ENCODE peak calls at places on chromosomes 12 and 14, in four cellular contexts. R is CD8-positive, alpha-beta memory T cell; B is GM23248; W is A549. V is an unnamed sample.

GRCh38 chr14:90541076-90541634 is 144.3 kb downstream of the CALM1 start:
- DNase-seq in R (no peak), B (no peak), W (no peak), V (no peak)

GRCh38 chr12:113724703-113725556 is 241.2 kb downstream of the RBM19 start:
- DNase-seq in R (no peak), B (no peak), W (no peak), V (no peak)

GRCh38 chr12:127273621-127274020 is 993.3 kb upstream of the TMEM132C start:
- DNase-seq in R (no peak), B (peak; percentile 82), W (no peak), V (no peak)

GRCh38 chr12:59708059-59708458 is 112.2 kb downstream of the SLC16A7 start:
- DNase-seq in R (no peak), B (peak; percentile 75), W (no peak), V (peak; percentile 2)

GRCh38 chr14:84129028-84129427 is 1400.9 kb upstream of the FLRT2 start:
- DNase-seq in R (no peak), B (no peak), W (no peak), V (no peak)

GRCh38 chr12:113980537-113981337 is 14.6 kb upstream of the RBM19 start:
- DNase-seq in R (no peak), B (peak; percentile 87), W (peak; percentile 79), V (peak; percentile 18)

GRCh38 chr14:41605550-41606248 is 977 bp upstream of the LRFN5 start:
- DNase-seq in R (no peak), B (peak; percentile 55), W (no peak), V (peak; percentile 63)

GRCh38 chr12:108565976-108566375 is 3.6 kb downstream of the ISCU start:
- DNase-seq in R (peak; percentile 36), B (peak; percentile 94), W (peak; percentile 78), V (peak; percentile 80)

GRCh38 chr12:127560041-127560478 is 706.9 kb upstream of the TMEM132C start:
- DNase-seq in R (no peak), B (no peak), W (no peak), V (no peak)

GRCh38 chr14:40981247-40981646 is 625.4 kb upstream of the LRFN5 start:
- DNase-seq in R (no peak), B (no peak), W (no peak), V (no peak)

GRCh38 chr14:105313381-105314286 is 914 bp upstream of the PACS2 start:
- DNase-seq in R (no peak), B (peak; percentile 54), W (no peak), V (peak; percentile 71)

GRCh38 chr12:59936546-59936945 is 340.7 kb downstream of the SLC16A7 start:
- DNase-seq in R (no peak), B (no peak), W (no peak), V (no peak)

GRCh38 chr14:31280871-31281220 is 73.3 kb upstream of the HECTD1 start:
- DNase-seq in R (no peak), B (no peak), W (no peak), V (no peak)

GRCh38 chr12:91877461-91878230 is 268.0 kb downstream of the BTG1 start:
- DNase-seq in R (peak; percentile 57), B (no peak), W (no peak), V (no peak)

GRCh38 chr12:117097159-117097558 is 2.1 kb downstream of the TESC start:
- DNase-seq in R (no peak), B (no peak), W (no peak), V (no peak)

DNA sequence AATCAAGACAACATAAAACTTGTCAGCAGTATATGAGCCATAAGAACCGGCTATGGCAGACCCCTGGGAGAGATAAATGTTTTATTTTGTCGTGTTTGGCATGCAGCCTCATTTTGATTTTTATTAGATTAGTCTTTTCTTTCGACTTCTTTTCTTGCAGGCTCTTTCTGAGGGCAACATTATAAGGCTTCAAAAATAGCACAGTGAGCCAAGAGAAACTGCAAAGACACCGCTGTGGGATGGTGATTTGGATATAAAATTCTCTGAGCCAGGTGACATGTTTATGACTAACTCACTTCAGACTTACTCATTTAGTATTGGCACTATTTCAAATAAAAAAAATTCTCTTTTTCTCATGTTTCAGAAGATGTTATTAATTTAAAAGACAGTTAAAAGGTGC is 96.8 kb upstream of the PKP2 start:
- DNase-seq in R (no peak), B (no peak), W (no peak), V (no peak)
- H3K27ac ChIP-seq in R (no peak overlapping the region), B (no peak overlapping the region), W (no peak overlapping the region), V (no peak overlapping the region)

DNA sequence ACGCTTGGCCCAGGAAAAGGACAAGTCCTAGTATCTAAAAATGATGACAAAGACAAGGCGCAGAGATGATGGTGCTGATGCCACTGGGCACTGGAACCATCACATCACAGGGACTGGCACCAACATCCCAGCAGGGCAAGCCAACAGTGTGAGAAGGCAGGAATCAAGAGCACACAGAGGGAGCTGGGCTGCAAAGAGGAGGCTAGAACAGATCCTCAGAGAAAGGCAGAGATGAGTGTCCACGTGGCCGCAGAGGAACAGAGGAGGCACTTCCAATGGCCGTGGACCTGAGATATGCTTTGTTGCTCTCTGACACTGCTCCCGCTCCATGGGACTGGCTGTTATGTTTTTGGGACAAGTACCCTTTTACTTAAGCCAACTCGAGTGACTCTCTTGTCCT is 17.9 kb downstream of the FOXN3 start:
- DNase-seq in R (no peak), B (no peak), W (no peak), V (no peak)
- H3K27ac ChIP-seq in R (no peak overlapping the region), B (no peak overlapping the region), W (no peak overlapping the region), V (no peak overlapping the region)

DNA sequence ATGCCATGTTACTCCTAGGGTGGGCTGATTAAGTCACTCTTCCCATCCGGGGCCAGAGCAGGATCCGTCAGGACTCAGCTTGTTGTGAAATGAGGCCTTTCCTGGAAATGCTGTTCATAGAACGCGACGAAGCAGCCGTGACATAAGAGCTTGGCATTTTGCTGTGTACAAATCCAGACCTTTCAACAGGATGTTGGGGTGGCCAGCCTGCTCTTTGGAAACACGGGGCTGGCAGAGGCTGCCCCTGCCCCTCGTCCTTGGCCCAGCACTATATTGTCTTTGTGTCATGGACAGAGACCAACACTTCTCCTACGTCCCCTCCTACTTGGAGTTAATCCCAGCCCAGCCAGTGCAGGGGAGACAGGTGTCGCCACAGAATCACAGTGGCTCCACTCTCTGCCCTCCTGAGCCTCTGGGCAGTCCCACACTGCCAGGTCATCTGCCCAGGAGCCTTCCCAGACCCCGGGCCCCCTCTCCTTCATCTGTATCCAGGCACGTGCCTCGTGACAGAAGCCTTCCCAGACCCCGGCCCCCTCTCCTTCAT is 18.6 kb upstream of the EIF5 start:
- DNase-seq in R (no peak), B (peak; percentile 92), W (no peak), V (no peak)
- H3K27ac ChIP-seq in R (peak overlapping the region; percentile 38), B (peak overlapping the region; percentile 21), W (no peak overlapping the region), V (no peak overlapping the region)

GRCh38 chr12:52965337-52965731 is 16.4 kb downstream of the KRT18 start:
- DNase-seq in R (no peak), B (no peak), W (no peak), V (no peak)

GRCh38 chr12:52969828-52970569 is 21.1 kb downstream of the KRT18 start:
- DNase-seq in R (no peak), B (no peak), W (peak; percentile 96), V (no peak)

GRCh38 chr12:52964556-52965336 is 15.8 kb downstream of the KRT18 start:
- DNase-seq in R (no peak), B (no peak), W (peak; percentile 39), V (no peak)
- H3K27ac ChIP-seq in R (no peak overlapping the region), B (no peak overlapping the region), W (peak overlapping the region; percentile 83), V (no peak overlapping the region)

DNA sequence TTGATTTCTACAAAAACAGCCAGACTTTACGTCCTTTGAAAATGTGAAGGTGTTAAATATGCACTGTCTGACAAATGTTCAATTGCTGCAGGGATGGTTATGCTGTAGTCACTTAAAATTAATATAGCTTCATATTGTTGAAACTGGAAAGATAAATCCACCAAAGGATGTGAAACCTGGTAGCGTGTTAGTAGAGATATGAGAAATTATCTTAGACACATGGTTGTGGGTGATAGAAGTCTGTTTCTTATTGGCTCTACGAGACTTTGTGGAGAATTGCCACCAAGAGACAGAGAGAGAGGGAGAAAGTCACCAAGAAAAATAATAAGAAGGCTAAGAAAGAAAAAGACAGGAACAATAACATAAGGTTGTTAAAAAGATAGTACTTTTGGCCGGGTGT is 2.6 kb upstream of the CAPRIN2 start:
- DNase-seq in R (no peak), B (no peak), W (no peak), V (no peak)
- H3K27ac ChIP-seq in R (no peak overlapping the region), B (no peak overlapping the region), W (no peak overlapping the region), V (no peak overlapping the region)

DNA sequence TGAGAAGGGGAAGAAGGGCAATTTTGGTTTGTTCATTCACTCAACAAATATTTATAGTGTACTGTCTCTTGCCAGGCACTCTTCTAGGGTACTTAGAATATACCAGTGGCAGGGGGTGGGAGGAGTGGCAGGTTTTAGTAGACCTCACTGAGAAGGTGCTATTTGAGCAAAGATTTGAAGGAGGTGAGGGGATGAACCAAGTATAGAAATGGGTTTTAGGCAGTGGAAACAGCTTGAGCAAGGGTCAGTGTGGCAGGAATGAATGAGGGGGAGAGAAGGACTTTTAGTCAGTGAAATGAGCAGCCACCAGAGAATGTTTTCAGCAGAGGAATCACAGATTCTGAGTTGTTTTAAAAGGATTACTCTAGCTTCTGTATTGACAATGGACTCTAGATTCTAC is 2.3 kb downstream of the PRIM1 start:
- DNase-seq in R (no peak), B (no peak), W (no peak), V (no peak)
- H3K27ac ChIP-seq in R (no peak overlapping the region), B (no peak overlapping the region), W (no peak overlapping the region), V (no peak overlapping the region)

GRCh38 chr14:77086951-77087350 is 11.1 kb upstream of the CIPC start:
- DNase-seq in R (no peak), B (no peak), W (no peak), V (no peak)

GRCh38 chr14:77086017-77086727 is 11.9 kb upstream of the CIPC start:
- DNase-seq in R (peak; percentile 26), B (peak; percentile 47), W (peak; percentile 35), V (no peak)

GRCh38 chr14:77088645-77089044 is 9.4 kb upstream of the CIPC start:
- DNase-seq in R (no peak), B (no peak), W (no peak), V (no peak)

GRCh38 chr14:77087631-77088030 is 10.4 kb upstream of the CIPC start:
- DNase-seq in R (no peak), B (no peak), W (no peak), V (no peak)

DNA sequence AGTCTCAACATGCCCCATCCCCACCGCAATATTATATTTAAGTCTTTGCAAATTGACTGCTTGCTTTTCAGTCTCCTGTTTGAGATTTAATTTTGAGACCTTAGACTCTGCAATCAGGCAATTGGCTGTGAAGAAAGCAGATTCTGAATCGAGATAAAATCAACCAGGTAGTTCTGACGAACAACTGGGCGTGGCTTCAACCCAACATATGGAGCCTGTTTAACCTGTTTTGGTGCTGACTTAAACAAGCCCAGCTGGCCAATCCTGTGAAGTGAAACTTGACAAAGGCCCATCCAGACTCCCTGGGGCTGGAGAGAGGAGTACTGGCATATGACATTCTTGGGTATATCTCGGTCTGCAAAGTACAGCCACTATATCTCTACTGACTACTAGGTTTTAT is 9.8 kb upstream of the CIPC start:
- DNase-seq in R (no peak), B (no peak), W (no peak), V (no peak)
- H3K27ac ChIP-seq in R (no peak overlapping the region), B (no peak overlapping the region), W (no peak overlapping the region), V (no peak overlapping the region)

DNA sequence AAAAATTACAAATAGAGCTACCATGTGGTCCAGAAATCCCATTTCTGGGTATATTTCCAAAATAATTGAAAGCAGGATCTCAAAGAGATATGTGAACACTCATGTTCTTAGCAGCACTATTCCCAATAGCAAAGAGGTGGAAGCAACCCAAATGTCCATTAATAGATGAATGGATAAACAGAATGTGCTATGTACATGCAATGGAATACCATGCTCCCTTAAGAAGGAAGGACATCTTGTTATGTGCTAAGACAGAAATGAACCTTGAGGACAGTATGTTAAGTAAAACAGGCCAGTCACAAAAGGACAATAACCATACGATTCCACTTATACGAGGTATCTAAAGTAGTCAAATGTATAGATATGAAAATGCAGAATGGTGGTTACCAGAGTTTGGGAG is 249.4 kb downstream of the PHLDA1 start:
- DNase-seq in R (no peak), B (no peak), W (no peak), V (no peak)
- H3K27ac ChIP-seq in R (no peak overlapping the region), B (no peak overlapping the region), W (peak overlapping the region; percentile 80), V (no peak overlapping the region)

V was measured in SJCRH30.